ENCODE peak calls at places on chromosomes 13 and 19, in nine cellular contexts. M is stomach; E is CD4-positive, CD25-positive, alpha-beta regulatory T cell; T is small intestine; J is DND-41; P is mesenchymal stem cell; I is upper lobe of right lung; Y is psoas muscle; G is neuronal stem cell. D is an unnamed sample.

GRCh38 chr19:55677572-55678028 is 2.6 kb downstream of the EPN1 start:
- DNase-seq in Y (no peak), G (no peak), E (no peak), J (no peak), T (peak; percentile 75), P (no peak), I (no peak), M (peak; percentile 67), D (no peak)

GRCh38 chr13:46951516-46951915 is 54.7 kb upstream of the HTR2A start:
- DNase-seq in J (no peak), M (no peak), E (no peak), Y (no peak), I (no peak), G (no peak), T (no peak), P (no peak), D (no peak)

GRCh38 chr19:1551068-1552040 is 16.8 kb downstream of the MEX3D start:
- DNase-seq in M (no peak), J (no peak), I (no peak), T (no peak), P (no peak), G (no peak), E (no peak), Y (no peak), D (no peak)

GRCh38 chr19:51572908-51573307 is 1.8 kb downstream of the ZNF175 start:
- DNase-seq in Y (no peak), G (no peak), P (peak; percentile 78), T (no peak), J (no peak), E (no peak), M (no peak), I (no peak), D (no peak)

GRCh38 chr13:30607908-30608307 is 9.8 kb upstream of the USPL1 start:
- DNase-seq in I (no peak), J (peak; percentile 76), T (peak; percentile 63), Y (no peak), M (peak; percentile 34), P (no peak), E (peak; percentile 80), G (no peak), D (no peak)

GRCh38 chr19:54164369-54165068 is 5.0 kb upstream of the LENG1 start:
- DNase-seq in Y (no peak), P (peak; percentile 54), J (no peak), G (no peak), T (peak; percentile 89), E (peak; percentile 9), I (peak; percentile 84), M (peak; percentile 88), D (no peak)

GRCh38 chr13:113972451-113973217 is 1.2 kb downstream of the C13orf46 start:
- DNase-seq in T (no peak), Y (peak; percentile 9), I (peak; percentile 59), P (no peak), J (no peak), G (no peak), E (no peak), M (no peak), D (peak; percentile 62)

GRCh38 chr13:99389520-99390304 is 82.5 kb upstream of the GPR183 start:
- DNase-seq in E (no peak), T (no peak), Y (no peak), M (no peak), G (no peak), J (no peak), I (no peak), P (no peak), D (no peak)

GRCh38 chr19:37594982-37595382 is 306 bp downstream of the ZNF540 start:
- DNase-seq in E (peak; percentile 72), M (peak; percentile 62), T (peak; percentile 72), Y (peak; percentile 71), I (peak; percentile 86), P (no peak), J (no peak), G (no peak), D (peak; percentile 87)

GRCh38 chr19:8659905-8660304 is 29.5 kb downstream of the NFILZ start:
- DNase-seq in T (no peak), J (no peak), E (no peak), Y (no peak), P (no peak), G (no peak), M (no peak), I (no peak), D (no peak)

GRCh38 chr19:13255719-13256059 is 105.5 kb downstream of the IER2 start:
- DNase-seq in Y (no peak), M (no peak), E (no peak), J (no peak), T (no peak), P (no peak), I (no peak), G (no peak), D (no peak)

GRCh38 chr19:35899547-35900214 is 659 bp downstream of the NFKBID start:
- DNase-seq in G (peak; percentile 58), P (peak; percentile 89), Y (peak; percentile 81), M (peak; percentile 85), I (peak; percentile 93), J (peak; percentile 84), E (peak; percentile 87), T (peak; percentile 89), D (peak; percentile 97)

GRCh38 chr19:18948976-18949356 is 7.9 kb upstream of the HOMER3 start:
- DNase-seq in P (no peak), M (no peak), J (no peak), Y (no peak), T (no peak), G (no peak), E (no peak), I (no peak), D (no peak)

GRCh38 chr19:7926021-7926726 is at the start of gene CTXN1:
- DNase-seq in T (peak; percentile 44), J (peak; percentile 86), M (peak; percentile 79), Y (peak; percentile 71), P (peak; percentile 75), G (peak; percentile 72), I (peak; percentile 83), E (peak; percentile 73), D (peak; percentile 93)

GRCh38 chr19:48798937-48799336 is 11.9 kb downstream of the BCAT2 start:
- DNase-seq in M (no peak), P (peak; percentile 39), J (peak; percentile 53), T (no peak), I (no peak), G (no peak), Y (no peak), E (no peak), D (no peak)

DNA sequence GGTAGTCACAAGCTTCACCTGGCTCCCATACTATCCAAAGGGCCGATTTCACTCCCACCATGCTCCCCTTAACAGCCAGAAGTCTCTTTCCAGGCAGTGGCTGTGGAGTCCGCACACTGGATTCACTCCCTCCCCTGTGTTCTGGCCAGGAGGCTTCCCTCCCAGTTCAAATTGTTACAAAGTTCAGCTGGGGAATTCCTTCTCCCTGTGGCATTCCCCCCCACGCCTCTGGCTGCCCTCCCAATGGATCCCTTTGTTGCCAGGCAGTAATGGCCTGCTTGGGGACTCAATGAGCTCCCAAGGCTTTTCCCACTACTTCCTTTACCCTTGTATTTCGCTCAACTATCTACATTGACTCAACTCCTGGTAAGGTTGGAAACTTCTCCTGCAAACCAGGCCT is 1921.4 kb upstream of the PCDH20 start:
- DNase-seq in J (no peak), G (no peak), T (no peak), Y (no peak), E (no peak), I (no peak), P (no peak), M (no peak), D (peak; percentile 31)
- H3K9me3 ChIP-seq in J (no peaks in the 10 kb centered on the region), G (no peaks in the 10 kb centered on the region), T (no peaks in the 10 kb centered on the region), Y (no peaks in the 10 kb centered on the region), E (peaks cover 28% of the 10 kb centered on the region), I (no peaks in the 10 kb centered on the region), P (no peaks in the 10 kb centered on the region), M (no peaks in the 10 kb centered on the region), D (peaks cover 37% of the 10 kb centered on the region)

GRCh38 chr19:4583961-4584669 is 24.6 kb upstream of the SEMA6B start:
- DNase-seq in P (peak; percentile 47), I (no peak), M (no peak), E (no peak), Y (no peak), T (no peak), G (peak; percentile 71), J (no peak), D (peak; percentile 85)
- H3K4me3 ChIP-seq in P (peak overlapping the region; percentile 56), I (peak overlapping the region; percentile 25), M (peak overlapping the region; percentile 33), E (no peak overlapping the region), Y (peak overlapping the region; percentile 50), T (peak overlapping the region; percentile 14), G (peak overlapping the region; percentile 47), J (no peak overlapping the region), D (peak overlapping the region; percentile 15)

GRCh38 chr19:28485300-28485699 is 727.7 kb downstream of the UQCRFS1 start:
- DNase-seq in G (no peak), Y (no peak), J (no peak), P (no peak), I (no peak), M (no peak), T (peak; percentile 87), E (no peak), D (peak; percentile 71)

GRCh38 chr19:28492201-28492600 is 720.8 kb downstream of the UQCRFS1 start:
- DNase-seq in G (no peak), Y (no peak), T (no peak), P (no peak), M (no peak), E (no peak), J (no peak), I (no peak), D (no peak)

GRCh38 chr19:28486934-28487333 is 726.0 kb downstream of the UQCRFS1 start:
- DNase-seq in Y (no peak), J (peak; percentile 41), M (no peak), T (peak; percentile 12), G (no peak), I (no peak), P (no peak), E (no peak), D (peak; percentile 24)

GRCh38 chr19:28489126-28489660 is 723.8 kb downstream of the UQCRFS1 start:
- DNase-seq in G (no peak), M (no peak), E (no peak), Y (no peak), I (no peak), T (no peak), P (no peak), J (no peak), D (peak; percentile 56)

GRCh38 chr19:28488006-28488405 is 724.9 kb downstream of the UQCRFS1 start:
- DNase-seq in P (no peak), J (no peak), E (no peak), I (no peak), G (no peak), Y (no peak), T (no peak), M (no peak), D (peak; percentile 17)
- H3K9me3 ChIP-seq in P (no peaks in the 10 kb centered on the region), J (no peaks in the 10 kb centered on the region), E (no peaks in the 10 kb centered on the region), I (no peaks in the 10 kb centered on the region), G (no peaks in the 10 kb centered on the region), Y (no peaks in the 10 kb centered on the region), T (no peaks in the 10 kb centered on the region), M (no peaks in the 10 kb centered on the region), D (no peaks in the 10 kb centered on the region)

DNA sequence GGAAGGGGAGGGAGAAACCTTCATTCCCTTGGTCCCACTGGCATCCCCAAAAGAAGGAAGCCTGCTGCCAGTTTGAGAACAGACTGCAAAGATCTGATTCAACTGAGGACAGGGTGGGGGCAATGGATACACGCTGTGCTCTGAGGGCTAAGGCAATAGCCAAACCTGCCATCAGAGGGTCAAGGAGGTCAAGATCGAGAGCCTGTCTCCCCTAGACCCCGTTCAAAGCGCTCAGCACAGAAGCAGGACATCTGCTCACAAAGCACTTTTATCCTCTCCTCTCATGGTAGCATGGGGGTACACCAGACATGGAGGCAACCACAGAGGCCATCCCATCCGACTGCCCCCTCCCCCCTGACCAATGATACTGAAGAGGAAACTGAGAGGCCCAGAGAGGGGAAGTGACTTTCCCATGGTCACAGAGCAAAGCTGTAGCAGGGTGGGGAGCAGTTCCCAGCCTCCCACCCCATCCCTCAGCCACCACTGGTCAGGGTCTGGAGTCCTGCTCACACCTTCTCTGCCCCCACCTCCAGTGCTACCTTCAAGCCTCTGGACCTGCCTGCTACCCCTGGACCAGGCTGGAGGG is 11.1 kb downstream of the POU2F2 start:
- DNase-seq in I (no peak), Y (no peak), G (no peak), T (no peak), M (no peak), J (no peak), P (no peak), E (no peak), D (no peak)
- H3K4me3 ChIP-seq in I (no peak overlapping the region), Y (no peak overlapping the region), G (no peak overlapping the region), T (no peak overlapping the region), M (no peak overlapping the region), J (no peak overlapping the region), P (no peak overlapping the region), E (no peak overlapping the region), D (no peak overlapping the region)

D was measured in spleen.